ENCODE peak calls at places on chromosomes 11 and 22, in ten cellular contexts. M, C, K, W, J, B, Z, T, I and F are unnamed samples. For H3K27me3, the result is how much of the 10 kb centered on the place peaks cover.

GRCh38 chr11:60985991-60986915 is 14.8 kb downstream of the CD6 start:
- DNase-seq in T (peak), B (peak), K (no peak), J (no peak), I (peak), Z (peak), M (no peak), C (peak), W (no peak), F (peak)

GRCh38 chr11:134800826-134801225 is 388.8 kb upstream of the B3GAT1 start:
- DNase-seq in Z (no peak), T (no peak), C (no peak), B (no peak), M (no peak), I (no peak), J (no peak), W (no peak), K (no peak), F (no peak)

GRCh38 chr11:82080160-82080559 is 653.5 kb downstream of the FAM181B start:
- DNase-seq in J (no peak), M (no peak), C (no peak), K (no peak), W (no peak), Z (no peak), B (no peak), I (peak), T (no peak), F (no peak)

GRCh38 chr11:17238377-17238776 is 30.6 kb upstream of the PIK3C2A start:
- DNase-seq in K (no peak), B (no peak), C (no peak), W (no peak), M (no peak), I (no peak), Z (no peak), T (no peak), J (peak), F (no peak)

GRCh38 chr11:14095882-14096281 is 133.4 kb downstream of the SPON1 start:
- DNase-seq in T (no peak), M (no peak), Z (no peak), K (no peak), C (no peak), I (no peak), B (no peak), W (no peak), J (no peak), F (no peak)

GRCh38 chr11:34240150-34240494 is 117.7 kb downstream of the ABTB2 start:
- DNase-seq in B (no peak), K (no peak), Z (no peak), M (no peak), C (no peak), J (no peak), W (no peak), I (no peak), T (no peak), F (no peak)

GRCh38 chr22:47564651-47565050 is 802.2 kb downstream of the TBC1D22A start:
- DNase-seq in C (no peak), M (no peak), K (no peak), J (no peak), W (peak), Z (no peak), B (no peak), I (no peak), T (no peak), F (no peak)

GRCh38 chr22:17903564-17904295 is 120.6 kb downstream of the MICAL3 start:
- DNase-seq in M (no peak), K (no peak), I (no peak), W (no peak), T (no peak), J (no peak), C (no peak), Z (no peak), B (no peak), F (no peak)

GRCh38 chr11:15179167-15179566 is 64.4 kb downstream of the INSC start:
- DNase-seq in Z (no peak), C (no peak), T (no peak), B (no peak), W (no peak), K (no peak), M (no peak), I (peak), J (no peak), F (no peak)

GRCh38 chr11:112392860-112393259 is 132.2 kb upstream of the PLET1 start:
- DNase-seq in T (no peak), I (no peak), B (no peak), C (no peak), K (no peak), J (no peak), M (no peak), W (no peak), Z (no peak), F (no peak)

GRCh38 chr11:534592-535518 is 521 bp downstream of the HRAS start:
- DNase-seq in K (no peak), M (no peak), C (no peak), I (peak), T (no peak), J (peak), B (no peak), Z (peak), W (peak), F (peak)

GRCh38 chr22:44671742-44672141 is 30.3 kb upstream of the PRR5 start:
- DNase-seq in C (no peak), M (no peak), J (no peak), W (no peak), B (no peak), K (no peak), T (no peak), I (peak), Z (no peak), F (no peak)

GRCh38 chr11:78268516-78269410 is 80.0 kb downstream of the USP35 start:
- DNase-seq in B (no peak), M (no peak), I (peak), Z (peak), T (no peak), W (no peak), K (no peak), J (no peak), C (no peak), F (no peak)

GRCh38 chr22:38462960-38463784 is 4.7 kb upstream of the KDELR3 start:
- DNase-seq in M (no peak), I (no peak), Z (no peak), K (no peak), T (no peak), W (no peak), C (peak), J (no peak), B (no peak), F (no peak)

GRCh38 chr11:132134322-132134721 is 763.9 kb downstream of the NTM start:
- DNase-seq in J (no peak), W (no peak), I (peak), T (no peak), Z (no peak), B (no peak), C (no peak), K (no peak), M (no peak), F (no peak)

GRCh38 chr11:27807594-27807993 is 107.3 kb upstream of the BDNF start:
- DNase-seq in B (no peak), T (no peak), I (peak), Z (no peak), J (no peak), K (no peak), C (no peak), M (no peak), W (no peak), F (no peak)

GRCh38 chr11:23123766-23124165 is 263.5 kb upstream of the CCDC179 start:
- DNase-seq in C (no peak), T (no peak), K (no peak), B (no peak), I (no peak), M (no peak), J (no peak), Z (no peak), W (no peak), F (no peak)

GRCh38 chr22:27724706-27725105 is 76.8 kb downstream of the MN1 start:
- DNase-seq in T (no peak), Z (no peak), B (no peak), K (no peak), C (no peak), J (no peak), I (peak), M (no peak), W (no peak), F (no peak)

GRCh38 chr22:45678961-45679912 is 7.6 kb downstream of the ATXN10 start:
- DNase-seq in Z (no peak), B (no peak), I (peak), K (peak), T (no peak), M (no peak), J (no peak), W (peak), C (no peak), F (no peak)

GRCh38 chr11:11895672-11896071 is 53.9 kb downstream of the USP47 start:
- DNase-seq in T (no peak), J (no peak), K (no peak), M (no peak), B (no peak), Z (no peak), W (no peak), C (no peak), I (peak), F (no peak)

GRCh38 chr11:59172345-59173079 is 580 bp downstream of the DTX4 start:
- DNase-seq in C (peak), Z (peak), K (peak), I (peak), B (peak), M (no peak), T (peak), J (no peak), W (no peak), F (peak)

GRCh38 chr11:64745523-64746328 is 1.8 kb upstream of the RASGRP2 start:
- DNase-seq in J (peak), W (no peak), I (peak), B (peak), M (no peak), T (peak), K (no peak), C (peak), Z (peak), F (peak)

GRCh38 chr11:130155106-130155505 is 4.5 kb upstream of the ST14 start:
- DNase-seq in M (no peak), T (no peak), C (no peak), W (no peak), K (no peak), I (no peak), J (no peak), Z (no peak), B (no peak), F (no peak)

GRCh38 chr22:41681616-41682015 is 7.1 kb downstream of the SNU13 start:
- DNase-seq in M (no peak), J (no peak), Z (no peak), W (no peak), C (no peak), T (no peak), K (no peak), I (peak), B (no peak), F (peak)

GRCh38 chr22:19407649-19408606 is 23.6 kb downstream of the HIRA start:
- DNase-seq in M (no peak), Z (no peak), J (no peak), C (peak), K (no peak), I (peak), W (no peak), B (no peak), T (no peak), F (no peak)

GRCh38 chr11:126414615-126415014 is 59.1 kb downstream of the ST3GAL4 start:
- DNase-seq in M (no peak), I (no peak), T (no peak), C (no peak), W (no peak), K (no peak), Z (no peak), J (no peak), B (no peak), F (peak)

GRCh38 chr11:65662247-65662801 is 392 bp downstream of the RELA start:
- DNase-seq in K (no peak), W (peak), J (no peak), I (peak), B (no peak), M (no peak), T (no peak), C (peak), Z (no peak), F (no peak)

GRCh38 chr22:50613291-50613981 is 12.8 kb downstream of the MAPK8IP2 start:
- DNase-seq in Z (no peak), J (peak), T (peak), K (no peak), M (peak), B (peak), I (peak), C (peak), W (no peak), F (peak)

GRCh38 chr11:73012121-73012863 is 129.8 kb downstream of the FCHSD2 start:
- DNase-seq in M (no peak), K (no peak), J (no peak), I (peak), C (no peak), Z (no peak), T (no peak), B (no peak), W (peak), F (no peak)

GRCh38 chr11:70334351-70334995 is 63.9 kb upstream of the CTTN start:
- DNase-seq in C (no peak), M (no peak), T (no peak), J (no peak), Z (no peak), K (no peak), W (no peak), I (no peak), B (no peak), F (no peak)

GRCh38 chr22:46451741-46452140 is 85.7 kb downstream of the CELSR1 start:
- DNase-seq in Z (no peak), C (no peak), M (no peak), W (no peak), T (no peak), J (peak), K (no peak), B (no peak), I (no peak), F (no peak)

DNA sequence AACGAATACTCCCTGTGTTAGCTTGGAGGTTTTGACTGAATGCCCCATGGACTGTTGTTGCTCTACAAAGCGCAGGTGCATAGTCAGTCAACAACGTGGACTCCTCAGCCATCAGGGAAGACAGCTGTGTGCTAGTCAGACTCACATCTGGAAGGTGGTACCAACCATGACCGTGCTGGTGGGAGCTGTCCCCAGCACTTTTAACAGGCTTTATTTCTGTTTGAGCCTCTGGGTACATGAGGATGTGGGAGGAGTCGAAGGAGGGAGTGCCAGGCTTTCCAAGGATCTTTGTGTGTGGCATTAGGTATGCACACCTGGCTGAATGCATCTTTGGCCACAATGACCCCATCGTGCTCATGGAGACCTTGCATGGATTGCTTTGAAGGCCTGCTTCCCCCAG is 6.6 kb downstream of the RASSF10 start:
- DNase-seq in W (no peak), J (no peak), M (no peak), C (peak), I (no peak), Z (no peak), B (no peak), T (no peak), K (no peak), F (no peak)
- H3K27me3 ChIP-seq in W (half or more), J (under half), M (under half), C (under half), I (half or more), Z (under half), B (under half), T (under half), K (under half), F (under half)

DNA sequence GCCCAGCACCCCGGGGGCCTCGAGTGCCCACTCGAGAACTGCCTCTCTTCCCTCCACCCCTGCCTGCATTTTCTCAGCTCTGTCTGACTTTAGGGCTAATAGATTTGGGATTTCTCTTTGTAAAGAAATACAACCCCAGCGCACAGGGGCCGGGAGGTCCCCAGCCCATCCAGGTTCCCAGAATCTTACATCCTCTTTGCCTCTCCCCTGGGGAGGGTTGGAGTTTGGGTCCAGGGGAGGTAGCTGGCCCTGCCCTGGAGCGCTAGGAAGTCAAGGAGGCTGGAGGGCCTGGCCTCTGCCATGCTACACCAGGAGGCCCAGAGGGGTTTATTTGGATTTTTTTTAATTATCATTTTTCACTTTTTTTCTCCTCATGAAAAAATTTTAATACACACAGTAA is 65.7 kb upstream of the LMO1 start:
- DNase-seq in I (no peak), K (no peak), J (no peak), C (no peak), M (no peak), W (no peak), B (no peak), Z (no peak), T (no peak), F (no peak)
- H3K27me3 ChIP-seq in I (under half), K (under half), J (under half), C (under half), M (under half), W (under half), B (under half), Z (under half), T (under half), F (under half)

GRCh38 chr22:37331811-37332536 is 49.7 kb downstream of the CYTH4 start:
- DNase-seq in M (no peak), J (no peak), K (no peak), I (no peak), C (no peak), W (no peak), Z (no peak), B (no peak), T (no peak), F (no peak)
- H3K27me3 ChIP-seq in M (under half), J (under half), K (under half), I (under half), C (under half), W (under half), Z (under half), B (under half), T (half or more), F (under half)

GRCh38 chr22:22003233-22003632 is 20.6 kb upstream of the TOP3B start:
- DNase-seq in I (no peak), W (no peak), T (no peak), B (no peak), Z (no peak), K (no peak), C (no peak), J (no peak), M (no peak), F (no peak)
- H3K27me3 ChIP-seq in I (under half), W (half or more), T (under half), B (under half), Z (under half), K (under half), C (under half), J (under half), M (under half), F (under half)

GRCh38 chr22:22696104-22696503 is 51.7 kb downstream of the GGTLC2 start:
- DNase-seq in M (no peak), T (no peak), C (no peak), Z (no peak), B (no peak), K (no peak), J (no peak), I (no peak), W (no peak), F (no peak)

GRCh38 chr22:22694106-22694505 is 49.7 kb downstream of the GGTLC2 start:
- DNase-seq in M (no peak), T (no peak), I (no peak), K (no peak), Z (no peak), W (no peak), C (no peak), J (no peak), B (no peak), F (no peak)

GRCh38 chr22:22700631-22701030 is 56.2 kb downstream of the GGTLC2 start:
- DNase-seq in Z (no peak), M (no peak), K (no peak), J (no peak), C (no peak), I (no peak), W (no peak), T (no peak), B (no peak), F (no peak)

GRCh38 chr22:22698263-22698750 is 53.9 kb downstream of the GGTLC2 start:
- DNase-seq in K (no peak), Z (no peak), T (no peak), B (no peak), M (no peak), C (no peak), W (no peak), J (no peak), I (no peak), F (no peak)

DNA sequence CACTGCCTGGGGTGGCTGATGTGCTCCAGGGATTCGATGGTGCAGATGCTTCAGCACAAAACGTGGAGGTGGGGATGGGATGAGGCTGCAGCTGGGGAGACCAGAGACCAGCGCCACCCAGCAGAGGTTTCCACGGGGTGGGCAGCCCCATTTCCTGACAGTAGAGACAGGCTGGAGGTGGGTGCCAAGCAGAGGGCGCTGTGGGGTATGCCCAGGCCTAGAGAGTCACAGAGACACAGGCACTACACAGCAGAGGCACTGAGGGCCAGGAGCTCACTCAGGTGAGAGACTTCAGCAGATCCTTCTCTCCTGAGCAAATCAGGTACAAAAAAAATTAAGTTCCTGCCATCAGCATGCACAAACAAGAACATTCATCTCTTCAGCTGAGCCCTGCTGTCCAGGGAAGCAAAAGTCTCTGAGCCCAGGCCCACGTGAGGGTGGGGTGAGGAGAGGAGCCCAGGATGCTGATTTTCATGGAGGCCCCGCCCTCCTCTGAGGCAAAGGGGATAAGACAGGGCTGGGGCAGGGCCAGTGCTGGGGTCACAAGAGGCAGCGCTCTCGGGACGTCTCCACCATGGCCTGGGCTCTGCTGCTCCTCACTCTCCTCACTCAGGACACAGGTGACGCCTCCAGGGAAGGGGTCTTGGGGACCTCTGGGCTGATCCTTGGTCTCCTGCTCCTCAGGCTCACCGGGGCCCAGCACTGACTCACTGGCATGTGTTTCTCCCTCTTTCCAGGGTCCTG is 53.1 kb downstream of the GGTLC2 start:
- DNase-seq in K (no peak), W (no peak), J (no peak), M (no peak), B (no peak), Z (no peak), I (no peak), T (no peak), C (no peak), F (no peak)
- H3K27me3 ChIP-seq in K (under half), W (under half), J (under half), M (under half), B (under half), Z (under half), I (under half), T (under half), C (under half), F (under half)